ENCODE peak calls at places on chromosomes 7 and 10, in nine cellular contexts. Z is RPMI8226; N is GOT3; R is activated T-helper 1 cell treated with Interleukin-2 at 50 U/mL for 16 hours; H is mammary epithelial cell; C is H9; U is NCI-H2029 treated with DMSO at 0.1 percent for 48 hours; M is AG20443; I is effector memory CD8-positive, alpha-beta T cell. O is an unnamed sample.

GRCh38 chr10:14282271-14282670 is 48.5 kb downstream of the FRMD4A start:
- DNase-seq in R (no peak), M (no peak), H (peak; percentile 39), Z (no peak), N (no peak), U (no peak), I (no peak), C (no peak), O (no peak)

GRCh38 chr7:25260862-25261454 is 32.7 kb upstream of the NPVF start:
- DNase-seq in U (no peak), C (no peak), N (no peak), R (no peak), H (no peak), M (peak; percentile 45), I (no peak), Z (peak; percentile 33), O (no peak)

GRCh38 chr10:105837951-105838350 is 1196.9 kb downstream of the SORCS3 start:
- DNase-seq in H (peak; percentile 4), R (no peak), M (no peak), U (no peak), C (no peak), Z (peak; percentile 39), N (no peak), I (no peak), O (no peak)

GRCh38 chr7:140656548-140657515 is 15.9 kb upstream of the ADCK2 start:
- DNase-seq in H (peak; percentile 83), N (no peak), Z (peak; percentile 72), I (no peak), U (peak; percentile 48), M (peak; percentile 73), C (no peak), R (no peak), O (no peak)

GRCh38 chr7:126700807-126701604 is 551.7 kb downstream of the GRM8 start:
- DNase-seq in Z (peak; percentile 93), M (peak; percentile 76), I (peak; percentile 10), N (peak; percentile 25), H (peak; percentile 93), C (peak; percentile 81), R (no peak), U (peak; percentile 63), O (peak; percentile 20)

GRCh38 chr7:70071786-70072185 is 473.5 kb downstream of the AUTS2 start:
- DNase-seq in H (no peak), R (no peak), C (no peak), M (no peak), N (no peak), I (no peak), Z (no peak), U (peak; percentile 50), O (no peak)

GRCh38 chr7:108368466-108368865 is 87.8 kb downstream of the NRCAM start:
- DNase-seq in H (no peak), Z (no peak), N (no peak), C (no peak), R (no peak), U (peak; percentile 37), M (no peak), I (no peak), O (no peak)

GRCh38 chr10:102612964-102613275 is 31.4 kb upstream of the TRIM8 start:
- DNase-seq in I (peak; percentile 33), N (no peak), R (peak; percentile 31), M (no peak), Z (no peak), C (no peak), H (no peak), U (no peak), O (no peak)

GRCh38 chr10:73159038-73159648 is 8.7 kb downstream of the ECD start:
- DNase-seq in N (peak; percentile 1), U (peak; percentile 2), Z (peak; percentile 35), C (peak; percentile 30), I (peak; percentile 39), R (peak; percentile 29), M (peak; percentile 59), H (peak; percentile 30), O (peak; percentile 60)

GRCh38 chr10:124480860-124481259 is 19.2 kb downstream of the LHPP start:
- DNase-seq in R (no peak), C (no peak), U (no peak), H (no peak), M (no peak), Z (no peak), N (no peak), I (no peak), O (no peak)

GRCh38 chr7:45182856-45183710 is 25.5 kb downstream of the RAMP3 start:
- DNase-seq in H (no peak), R (no peak), Z (no peak), C (peak; percentile 24), M (no peak), U (no peak), N (no peak), I (no peak), O (no peak)

GRCh38 chr10:10824611-10825148 is 193.0 kb upstream of the CELF2 start:
- DNase-seq in N (no peak), H (no peak), R (no peak), M (peak; percentile 61), I (no peak), C (no peak), U (no peak), Z (no peak), O (no peak)

GRCh38 chr10:97788552-97789442 is 17.0 kb upstream of the SFRP5 start:
- DNase-seq in Z (no peak), N (no peak), I (no peak), M (no peak), R (no peak), U (no peak), C (no peak), H (no peak), O (no peak)

GRCh38 chr7:194257-194995 is 2.1 kb downstream of the FAM20C start:
- DNase-seq in U (no peak), M (peak; percentile 63), N (no peak), I (no peak), Z (no peak), H (no peak), R (no peak), C (peak; percentile 57), O (no peak)

GRCh38 chr7:77481615-77482014 is 55.5 kb upstream of the PTPN12 start:
- DNase-seq in N (no peak), Z (no peak), U (no peak), R (no peak), M (no peak), I (no peak), C (no peak), H (no peak), O (no peak)

GRCh38 chr10:103232772-103233488 is 12.8 kb upstream of the RPEL1 start:
- DNase-seq in U (no peak), M (no peak), C (no peak), H (peak; percentile 43), N (no peak), I (no peak), R (no peak), Z (no peak), O (no peak)

GRCh38 chr10:132534348-132535064 is 3.1 kb upstream of the INPP5A start:
- DNase-seq in M (no peak), Z (no peak), N (no peak), H (no peak), I (no peak), C (no peak), R (no peak), U (no peak), O (no peak)

GRCh38 chr10:91726355-91726754 is 71.9 kb upstream of the TNKS2 start:
- DNase-seq in R (no peak), H (no peak), Z (no peak), U (no peak), N (no peak), M (no peak), C (no peak), I (no peak), O (no peak)

O was measured in neural progenitor cell.